ENCODE peak calls at places on chromosome 14, in seven cellular contexts. H, Q, A, U, T, C and K are unnamed samples.

GRCh38 chr14:94888108-94888507 is 118.2 kb upstream of the GSC start:
- DNase-seq in Q (no peak), T (no peak), A (no peak), C (no peak), U (no peak), H (no peak), K (no peak)

GRCh38 chr14:21264025-21264801 is 5.0 kb downstream of the HNRNPC start:
- DNase-seq in H (no peak), C (no peak), T (no peak), U (no peak), A (no peak), Q (peak; percentile 56), K (no peak)

GRCh38 chr14:48792376-48793024 is 793.7 kb downstream of the RPS29 start:
- DNase-seq in U (no peak), H (no peak), T (no peak), A (no peak), C (peak; percentile 22), Q (no peak), K (peak; percentile 46)

GRCh38 chr14:61103541-61104339 is 122.7 kb downstream of the SLC38A6 start:
- DNase-seq in Q (no peak), H (peak; percentile 76), U (peak; percentile 84), T (peak; percentile 47), A (peak; percentile 28), C (peak; percentile 78), K (no peak)

GRCh38 chr14:31133133-31133532 is 74.5 kb downstream of the HECTD1 start:
- DNase-seq in T (no peak), A (no peak), Q (no peak), C (no peak), U (no peak), H (no peak), K (no peak)

GRCh38 chr14:35401853-35402252 is 2.7 kb downstream of the NFKBIA start:
- DNase-seq in Q (no peak), T (no peak), U (no peak), C (no peak), A (no peak), H (no peak), K (no peak)

GRCh38 chr14:95695913-95696312 is 9.7 kb downstream of the TCL1B start:
- DNase-seq in C (no peak), H (no peak), U (no peak), T (no peak), Q (no peak), A (no peak), K (no peak)

GRCh38 chr14:85528080-85528881 is 1.7 kb upstream of the FLRT2 start:
- DNase-seq in A (no peak), Q (no peak), T (no peak), H (no peak), U (no peak), C (peak; percentile 41), K (peak; percentile 79)

GRCh38 chr14:24734917-24735500 is 101.0 kb upstream of the GZMB start:
- DNase-seq in H (peak; percentile 39), Q (no peak), A (peak; percentile 14), T (no peak), U (peak; percentile 28), C (peak; percentile 86), K (peak; percentile 9)

GRCh38 chr14:93299831-93300230 is 33.0 kb downstream of the BTBD7 start:
- DNase-seq in T (no peak), H (no peak), A (no peak), C (no peak), U (no peak), Q (no peak), K (no peak)

GRCh38 chr14:69318901-69319475 is 59.0 kb downstream of the GALNT16 start:
- DNase-seq in A (no peak), Q (no peak), T (no peak), C (no peak), H (no peak), U (no peak), K (no peak)

GRCh38 chr14:75939200-75939599 is 42.6 kb downstream of the TGFB3 start:
- DNase-seq in Q (no peak), A (no peak), C (no peak), U (no peak), T (no peak), H (no peak), K (no peak)

GRCh38 chr14:68941820-68942219 is 37.3 kb downstream of the ACTN1 start:
- DNase-seq in C (peak; percentile 88), U (no peak), T (peak; percentile 82), A (no peak), H (no peak), Q (no peak), K (peak; percentile 90)

GRCh38 chr14:104398656-104399055 is 180.9 kb upstream of the C14orf180 start:
- DNase-seq in U (no peak), A (no peak), Q (no peak), C (no peak), T (no peak), H (no peak), K (no peak)

GRCh38 chr14:104395276-104395675 is 184.3 kb upstream of the C14orf180 start:
- DNase-seq in U (no peak), C (no peak), A (no peak), T (no peak), H (no peak), Q (no peak), K (no peak)

GRCh38 chr14:104395941-104396681 is 183.5 kb upstream of the C14orf180 start:
- DNase-seq in C (no peak), A (no peak), U (no peak), H (no peak), Q (no peak), T (no peak), K (peak; percentile 13)

GRCh38 chr14:104397956-104398355 is 181.6 kb upstream of the C14orf180 start:
- DNase-seq in U (no peak), Q (no peak), A (no peak), H (no peak), T (no peak), C (no peak), K (no peak)

DNA sequence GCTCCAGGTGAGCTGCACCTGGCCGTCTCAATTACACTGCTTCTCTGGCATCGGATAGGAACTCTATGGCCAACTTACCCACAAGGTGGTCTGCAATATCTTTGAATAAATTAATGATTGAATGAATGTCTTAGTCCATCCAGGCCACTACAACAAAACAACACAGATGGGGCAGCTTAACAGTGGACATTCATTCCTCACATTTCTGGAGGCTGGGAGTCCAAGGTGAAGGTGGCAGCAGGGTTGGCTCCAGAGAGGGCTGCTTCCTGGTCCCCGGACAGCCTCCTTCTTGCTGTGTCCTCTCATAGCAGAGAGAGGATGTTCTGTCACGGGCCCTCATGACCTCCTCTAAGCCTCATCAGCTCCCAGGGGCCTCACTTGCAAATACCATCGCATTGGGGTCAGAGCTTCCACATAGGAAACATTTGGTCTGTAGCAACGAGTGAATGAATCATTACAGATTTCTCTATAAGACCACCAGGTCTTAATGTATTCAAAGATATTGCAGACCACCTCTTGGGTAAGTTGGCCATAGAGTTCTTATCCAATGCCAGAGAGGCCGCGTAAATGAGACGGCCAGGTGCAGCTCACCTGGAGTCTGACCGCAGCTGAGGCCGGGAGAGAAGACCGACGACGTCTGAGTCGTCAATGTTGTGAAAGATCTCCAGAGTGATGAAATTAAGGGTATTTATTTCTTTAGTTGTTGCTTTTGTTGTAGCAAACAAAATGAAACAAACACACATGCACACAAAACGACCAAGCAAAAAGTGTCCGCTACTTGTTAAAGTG is 182.7 kb upstream of the C14orf180 start:
- DNase-seq in U (no peak), A (no peak), H (no peak), T (no peak), C (no peak), Q (no peak), K (no peak)
- TF ChIP-seq JUND in U (no peak), A (no peak), H (no peak), T (no peak), C (no peak), Q (no peak), K (no peak)

GRCh38 chr14:71487941-71488340 is 444.3 kb upstream of the RGS6 start:
- DNase-seq in T (no peak), C (no peak), Q (no peak), H (no peak), U (no peak), A (no peak), K (no peak)

GRCh38 chr14:71487449-71487848 is 444.8 kb upstream of the RGS6 start:
- DNase-seq in H (no peak), T (no peak), U (no peak), A (no peak), Q (no peak), C (no peak), K (no peak)

GRCh38 chr14:71488703-71489141 is 443.5 kb upstream of the RGS6 start:
- DNase-seq in C (no peak), H (no peak), T (no peak), Q (no peak), A (no peak), U (no peak), K (no peak)

GRCh38 chr14:71491925-71492324 is 440.3 kb upstream of the RGS6 start:
- DNase-seq in Q (no peak), T (no peak), H (no peak), A (no peak), C (peak; percentile 73), U (no peak), K (no peak)

GRCh38 chr14:71492346-71492745 is 439.9 kb upstream of the RGS6 start:
- DNase-seq in U (no peak), C (no peak), A (no peak), T (no peak), Q (no peak), H (no peak), K (no peak)
- TF ChIP-seq JUND in U (no peak), C (no peak), A (no peak), T (no peak), Q (no peak), H (no peak), K (no peak)

DNA sequence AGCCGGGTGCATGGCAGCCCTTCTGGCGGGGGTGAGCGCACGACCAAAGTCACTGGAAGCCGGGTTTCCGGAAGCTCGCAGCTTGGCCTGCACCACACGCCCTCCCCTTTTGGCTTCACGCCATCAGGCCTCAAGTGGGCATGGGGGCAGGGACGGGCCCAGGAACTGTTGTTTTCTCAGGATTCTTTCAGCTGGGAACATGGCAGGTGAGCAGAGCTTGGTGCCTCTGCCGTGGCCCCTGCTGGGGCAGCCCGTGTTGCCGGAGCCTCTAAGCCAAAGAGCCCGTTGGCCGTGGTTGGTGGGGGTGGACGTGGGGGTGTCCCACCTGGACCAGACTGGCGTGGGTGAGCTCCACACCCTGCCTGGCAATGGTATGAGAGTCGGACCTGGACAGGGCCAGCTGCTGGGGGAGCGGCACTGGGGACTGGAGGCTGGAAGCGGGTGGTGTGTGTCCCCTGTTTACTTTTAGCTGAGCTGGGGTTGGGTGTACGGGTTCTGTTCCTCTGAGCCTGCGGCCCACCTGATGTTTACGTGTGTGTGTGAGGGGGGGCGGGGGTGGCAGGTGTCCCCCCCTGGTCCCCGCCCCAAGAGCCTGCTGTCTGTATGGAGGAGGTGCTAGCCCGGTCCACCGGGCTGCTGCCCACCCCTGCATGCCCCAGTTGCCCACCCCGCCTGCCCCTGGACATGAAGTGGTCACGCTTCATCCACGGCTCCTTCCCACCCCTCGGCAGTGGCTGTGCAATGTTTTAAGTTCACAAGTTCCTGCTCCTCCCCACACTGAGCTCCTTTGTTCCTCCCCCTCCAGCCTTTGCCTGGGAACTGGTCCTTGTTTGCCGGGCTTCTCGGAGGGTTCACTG is 28.7 kb upstream of the PLD4 start:
- DNase-seq in T (no peak), H (no peak), A (peak; percentile 61), U (no peak), C (no peak), Q (no peak), K (peak; percentile 28)
- TF ChIP-seq JUND in T (no peak), H (no peak), A (no peak), U (no peak), C (no peak), Q (no peak), K (no peak)

DNA sequence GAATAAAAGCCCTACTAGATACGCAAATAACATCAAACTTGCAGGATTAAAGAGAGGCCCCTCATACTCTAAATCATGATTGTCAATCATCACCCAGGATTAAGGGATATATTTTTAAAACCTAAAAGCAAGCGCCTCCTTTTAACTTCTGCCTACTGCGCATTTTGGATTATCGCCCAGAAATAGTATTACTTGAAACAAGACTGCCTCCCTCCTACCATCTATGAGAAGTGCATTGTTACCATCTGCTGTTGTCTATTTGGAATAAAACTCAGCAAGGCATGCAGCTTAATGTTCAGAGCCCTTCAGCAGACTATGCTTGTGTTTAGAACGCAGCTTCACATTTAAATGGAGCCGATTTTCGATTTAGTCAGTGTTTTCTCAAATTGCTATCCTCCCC is 79.6 kb downstream of the EXOC5 start:
- DNase-seq in Q (no peak), C (peak; percentile 3), A (peak; percentile 48), T (no peak), H (peak; percentile 15), U (peak; percentile 13), K (peak; percentile 60)
- TF ChIP-seq JUND in Q (no peak), C (no peak), A (no peak), T (no peak), H (no peak), U (no peak), K (no peak)